ENCODE peak calls at places on chromosomes 12 and 14, in six cellular contexts. U, T, D, M, E and Z are unnamed samples.

GRCh38 chr12:108367436-108367835 is 28.3 kb upstream of the CMKLR1 start:
- DNase-seq in E (no peak), D (peak), U (no peak), M (no peak), T (no peak), Z (no peak)

GRCh38 chr14:27938392-27938791 is 828.2 kb upstream of the FOXG1 start:
- DNase-seq in E (no peak), U (no peak), M (no peak), D (no peak), T (no peak), Z (no peak)

GRCh38 chr12:68080577-68080976 is 79.0 kb downstream of the IFNG start:
- DNase-seq in M (no peak), E (no peak), U (no peak), D (no peak), T (no peak), Z (no peak)

GRCh38 chr14:60965402-60965801 is 15.5 kb downstream of the TRMT5 start:
- DNase-seq in M (peak), T (no peak), E (peak), U (no peak), D (peak), Z (no peak)

GRCh38 chr12:82299617-82300016 is 58.6 kb downstream of the CCDC59 start:
- DNase-seq in U (no peak), D (no peak), T (no peak), M (no peak), E (no peak), Z (no peak)

GRCh38 chr14:74491952-74492351 is 1.2 kb downstream of the NPC2 start:
- DNase-seq in U (peak), M (peak), T (no peak), E (no peak), D (peak), Z (no peak)

GRCh38 chr12:90897316-90897715 is 57.7 kb downstream of the CCER1 start:
- DNase-seq in T (no peak), U (no peak), M (no peak), E (no peak), D (no peak), Z (no peak)

GRCh38 chr12:130331146-130331545 is 6.5 kb upstream of the PIWIL1 start:
- DNase-seq in U (no peak), T (no peak), D (no peak), M (no peak), E (no peak), Z (no peak)

GRCh38 chr12:14663002-14663401 is 33.4 kb downstream of the GUCY2C start:
- DNase-seq in E (no peak), D (no peak), M (no peak), T (no peak), U (no peak), Z (no peak)

GRCh38 chr12:124856132-124856841 is 7.4 kb downstream of the SCARB1 start:
- DNase-seq in D (no peak), M (no peak), T (no peak), U (no peak), E (no peak), Z (no peak)

GRCh38 chr12:129844662-129845061 is 59.2 kb downstream of the TMEM132D start:
- DNase-seq in D (no peak), M (no peak), T (no peak), E (no peak), U (no peak), Z (no peak)

GRCh38 chr14:100237735-100238418 is 1.1 kb upstream of the YY1 start:
- DNase-seq in D (peak), M (peak), T (no peak), E (no peak), U (peak), Z (peak)

GRCh38 chr12:115895247-115895646 is 382.2 kb downstream of the MED13L start:
- DNase-seq in D (peak), E (no peak), T (no peak), M (peak), U (no peak), Z (peak)

GRCh38 chr14:84036863-84037262 is 1493.1 kb upstream of the FLRT2 start:
- DNase-seq in U (no peak), E (peak), M (no peak), T (no peak), D (peak), Z (no peak)

GRCh38 chr12:102023343-102023930 is 38.4 kb downstream of the WASHC3 start:
- DNase-seq in T (no peak), M (no peak), U (no peak), D (no peak), E (peak), Z (no peak)

GRCh38 chr14:105857223-105857815 is 330.9 kb downstream of the TMEM121 start:
- DNase-seq in U (no peak), D (no peak), T (peak), M (no peak), E (no peak), Z (no peak)

GRCh38 chr12:124326899-124327298 is 32.0 kb downstream of the RFLNA start:
- DNase-seq in M (no peak), U (no peak), T (no peak), D (no peak), E (no peak), Z (no peak)

GRCh38 chr12:54701940-54702592 is 53.9 kb upstream of the DCD start:
- DNase-seq in U (no peak), M (peak), T (no peak), E (no peak), D (peak), Z (peak)

GRCh38 chr12:1398673-1399072 is 195.7 kb downstream of the FBXL14 start:
- DNase-seq in M (peak), E (peak), D (peak), U (no peak), T (no peak), Z (no peak)

GRCh38 chr14:41623737-41624136 is 17.1 kb downstream of the LRFN5 start:
- DNase-seq in E (no peak), U (no peak), T (no peak), D (no peak), M (no peak), Z (no peak)
- TF ChIP-seq CTCF in E (no peak), U (no peak), T (no peak), D (no peak), M (no peak), Z (no peak)

GRCh38 chr12:96091833-96092232 is 56.4 kb upstream of the LTA4H start:
- DNase-seq in T (no peak), E (no peak), U (no peak), D (no peak), M (peak), Z (no peak)
- TF ChIP-seq CTCF in T (no peak), E (no peak), U (no peak), D (no peak), M (no peak), Z (no peak)

DNA sequence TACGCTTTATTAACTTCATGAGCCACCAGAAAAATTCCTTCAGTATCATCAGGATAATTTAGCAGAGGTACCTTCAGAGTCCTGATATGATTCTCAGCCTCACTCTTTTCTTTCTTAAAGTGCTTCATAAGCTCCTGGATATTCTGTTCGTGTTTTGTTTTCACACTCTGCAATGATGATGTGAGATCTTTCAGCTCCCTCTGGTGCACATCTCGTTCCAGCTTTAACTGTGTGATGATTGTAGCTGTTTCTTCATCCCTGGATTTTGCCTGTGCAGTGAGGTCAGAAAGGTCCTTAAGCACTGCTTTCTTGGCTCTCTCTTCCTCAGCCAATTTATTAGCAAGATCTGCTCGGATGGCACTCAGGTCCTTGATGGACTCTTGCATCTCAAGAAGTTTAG is 156.7 kb downstream of the CEP128 start:
- DNase-seq in T (no peak), M (peak), E (peak), U (no peak), D (peak), Z (no peak)
- TF ChIP-seq CTCF in T (no peak), M (no peak), E (peak), U (no peak), D (peak), Z (no peak)

DNA sequence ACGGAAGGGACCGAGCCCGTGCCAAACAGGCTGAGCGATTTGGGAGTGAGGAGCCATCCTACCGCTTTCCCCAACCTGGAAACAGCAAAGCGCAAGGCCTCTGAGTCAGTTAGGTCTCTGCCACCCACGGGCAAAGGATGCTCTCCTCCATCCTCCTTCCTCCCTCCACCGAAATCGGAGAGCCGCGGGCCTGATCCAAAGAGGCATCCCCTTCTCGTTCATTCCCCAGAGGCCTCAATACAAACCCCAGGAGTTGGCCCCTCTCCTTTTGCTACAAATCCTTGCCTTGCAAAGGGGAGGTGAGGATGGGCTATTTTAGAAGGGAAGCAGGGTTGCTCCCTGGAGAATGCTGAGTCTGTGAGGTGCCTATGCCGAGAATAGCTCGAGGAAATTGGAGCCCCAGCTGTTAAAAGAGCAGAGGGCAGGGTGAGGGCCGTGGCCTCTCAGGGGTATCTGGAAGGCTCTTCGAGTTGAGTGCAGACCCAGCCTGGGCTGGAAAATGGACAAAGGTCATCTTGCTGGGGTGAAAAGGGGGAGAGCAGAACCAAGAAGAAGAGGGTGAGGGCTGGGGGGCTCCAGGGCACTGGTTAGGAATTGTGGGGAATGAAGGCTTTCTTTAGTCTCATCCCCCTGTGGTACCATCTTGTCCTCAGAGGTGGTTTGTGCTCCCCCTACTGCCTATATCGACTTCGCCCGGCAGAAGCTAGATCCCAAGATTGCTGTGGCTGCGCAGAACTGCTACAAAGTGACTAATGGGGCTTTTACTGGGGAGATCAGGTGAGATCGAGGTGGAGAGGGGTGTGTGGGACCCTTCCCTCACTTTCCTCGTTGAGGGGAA is 1.1 kb downstream of the TPI1 start:
- DNase-seq in U (no peak), D (peak), M (no peak), T (no peak), E (no peak), Z (no peak)
- TF ChIP-seq CTCF in U (no peak), D (peak), M (no peak), T (no peak), E (peak), Z (no peak)